ENCODE peak calls at places on chromosomes 7 and 10, in five cellular contexts. C is H9, G is neuronal stem cell, X is mesenchymal stem cell, Z is mesendoderm. I is an unnamed sample.
A peak's percentile ranks its signal among the peaks of the same experiment; 100 is the strongest.

GRCh38 chr7:101379302-101379701 is 16.6 kb downstream of the COL26A1 start:
- DNase-seq in G (no peak), Z (no peak), X (no peak), C (no peak), I (no peak)

GRCh38 chr10:90430186-90430585 is 427.7 kb downstream of the HTR7 start:
- DNase-seq in X (no peak), C (no peak), G (no peak), Z (peak; percentile 21), I (no peak)

GRCh38 chr7:136857573-136857972 is 10.9 kb upstream of the CHRM2 start:
- DNase-seq in G (peak; percentile 59), Z (peak; percentile 42), C (no peak), X (peak; percentile 70), I (peak; percentile 57)

GRCh38 chr7:6376820-6377219 is 70.9 kb downstream of the DAGLB start:
- DNase-seq in X (no peak), Z (no peak), G (no peak), C (no peak), I (no peak)

GRCh38 chr10:94308866-94309265 is 53.9 kb downstream of the NOC3L start:
- DNase-seq in Z (no peak), X (no peak), G (no peak), C (no peak), I (peak; percentile 15)

GRCh38 chr10:102408728-102409603 is 9.6 kb downstream of the PSD start:
- DNase-seq in G (no peak), Z (peak; percentile 25), X (peak; percentile 54), C (no peak), I (peak; percentile 44)

GRCh38 chr7:45078199-45078681 is 10.5 kb downstream of the NACAD start:
- DNase-seq in X (no peak), Z (no peak), G (no peak), C (peak; percentile 29), I (no peak)

GRCh38 chr10:103333934-103334520 is 16.9 kb downstream of the PCGF6 start:
- DNase-seq in C (no peak), X (peak; percentile 28), Z (peak; percentile 6), G (no peak), I (peak; percentile 33)

GRCh38 chr7:17302575-17303142 is 4.2 kb downstream of the AHR start:
- DNase-seq in C (no peak), X (peak; percentile 46), G (no peak), Z (no peak), I (peak; percentile 18)

GRCh38 chr10:114279886-114280644 is 41.0 kb downstream of the VWA2 start:
- DNase-seq in X (no peak), G (no peak), Z (no peak), C (no peak), I (no peak)

GRCh38 chr7:130697791-130698190 is 11.4 kb upstream of the TSGA13 start:
- DNase-seq in Z (no peak), X (no peak), G (no peak), C (no peak), I (no peak)

GRCh38 chr10:28849309-28849708 is 172.0 kb downstream of the BAMBI start:
- DNase-seq in X (no peak), G (no peak), Z (no peak), C (no peak), I (no peak)

GRCh38 chr7:92731327-92732063 is 104.9 kb downstream of the CDK6 start:
- DNase-seq in G (no peak), X (peak; percentile 53), C (no peak), Z (no peak), I (peak; percentile 45)

GRCh38 chr7:102978280-102978679 is 65.5 kb downstream of the LRRC17 start:
- DNase-seq in Z (peak; percentile 62), G (no peak), X (peak; percentile 75), C (no peak), I (peak; percentile 82)

GRCh38 chr7:106736508-106737201 is 75.7 kb upstream of the CCDC71L start:
- DNase-seq in C (peak; percentile 66), Z (peak; percentile 91), X (peak; percentile 84), G (no peak), I (peak; percentile 83)
- H2BK15ac ChIP-seq in C (no peak overlapping the region), Z (no peak overlapping the region), X (peak overlapping the region; percentile 60), G (no peak overlapping the region), I (peak overlapping the region; percentile 82)

GRCh38 chr10:46265981-46266505 is 20.8 kb upstream of the ANTXRL start:
- DNase-seq in G (no peak), Z (no peak), C (peak; percentile 19), X (no peak), I (no peak)

GRCh38 chr10:46267132-46267985 is 19.4 kb upstream of the ANTXRL start:
- DNase-seq in X (no peak), C (no peak), Z (no peak), G (no peak), I (no peak)

GRCh38 chr10:46270086-46270811 is 16.5 kb upstream of the ANTXRL start:
- DNase-seq in C (peak; percentile 20), Z (no peak), X (no peak), G (no peak), I (no peak)

GRCh38 chr10:46266506-46266985 is 20.3 kb upstream of the ANTXRL start:
- DNase-seq in G (no peak), C (peak; percentile 23), Z (no peak), X (no peak), I (no peak)

DNA sequence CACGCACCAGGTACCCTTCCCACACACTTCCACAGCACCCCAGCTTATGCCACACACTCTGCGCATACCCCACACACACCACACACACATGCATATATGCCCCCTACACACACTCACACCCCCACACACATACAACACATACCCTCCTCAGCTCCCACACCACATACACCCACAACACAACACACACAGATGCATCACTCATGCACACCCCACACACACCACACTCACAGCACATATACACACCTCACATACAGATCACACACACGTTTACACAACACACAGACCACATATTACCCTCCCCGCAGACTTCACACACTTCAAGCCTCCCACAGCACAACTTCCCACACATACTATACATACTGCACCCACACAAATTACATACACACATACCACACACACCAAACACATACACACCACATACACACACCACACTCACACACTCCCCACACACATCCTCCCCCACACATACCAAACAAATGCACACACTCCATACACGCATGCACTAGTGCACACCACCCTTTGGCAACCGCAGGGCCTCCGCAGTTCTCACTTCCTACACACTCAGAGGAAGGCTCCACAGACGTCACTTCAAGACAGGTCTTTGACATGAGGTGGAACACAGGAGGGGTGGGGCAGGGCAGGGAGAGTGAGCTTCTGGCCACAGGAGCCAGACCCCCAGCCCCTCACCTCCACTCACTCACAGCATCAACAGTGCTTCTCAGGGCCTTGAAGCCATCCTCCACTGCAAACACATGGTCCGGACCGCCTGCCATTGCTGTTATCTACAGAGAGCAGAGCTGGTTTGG is 18.5 kb upstream of the ANTXRL start:
- DNase-seq in C (no peak), X (no peak), G (no peak), Z (no peak), I (no peak)
- H3K9ac ChIP-seq in C (no peak overlapping the region), X (no peak overlapping the region), G (peak overlapping the region; percentile 5), Z (no peak overlapping the region), I (no peak overlapping the region)

DNA sequence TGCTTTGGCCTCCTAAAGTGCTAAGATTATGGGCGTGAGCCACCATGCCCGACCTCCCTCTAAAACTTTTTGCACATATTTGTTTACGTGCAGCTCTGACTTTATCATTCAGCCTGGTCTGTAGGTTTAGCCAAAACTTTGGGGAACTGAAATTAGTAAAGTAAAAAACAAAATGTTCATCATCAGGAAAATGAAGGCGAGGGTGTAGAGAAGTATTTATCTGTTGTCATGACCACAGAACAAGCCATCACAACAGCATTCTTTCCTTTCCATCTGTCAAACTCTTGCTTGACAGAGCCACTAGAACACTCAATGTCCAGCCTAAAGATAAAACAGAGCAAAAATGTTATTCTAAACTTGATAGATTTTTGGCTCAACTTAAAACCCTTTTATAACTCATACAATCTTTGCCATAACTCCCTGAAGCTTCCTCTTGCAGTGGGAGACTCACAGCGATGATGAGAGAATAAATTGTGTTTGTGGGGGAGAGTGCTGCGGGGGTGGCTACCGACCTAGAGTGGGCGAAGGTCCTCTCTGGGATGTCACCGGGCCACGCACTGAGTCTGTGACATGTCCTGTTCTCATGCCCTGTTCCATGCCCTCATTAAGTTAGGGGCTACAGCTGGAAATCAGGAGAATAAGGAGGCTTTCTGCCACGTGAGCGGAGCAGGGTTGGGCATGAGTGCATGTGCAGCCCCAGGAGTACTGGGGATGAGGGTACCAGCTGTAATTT is 58.6 kb upstream of the MKRN1 start:
- DNase-seq in X (no peak), Z (no peak), C (no peak), G (no peak), I (no peak)
- H2BK15ac ChIP-seq in X (no peak overlapping the region), Z (no peak overlapping the region), C (no peak overlapping the region), G (no peak overlapping the region), I (no peak overlapping the region)

DNA sequence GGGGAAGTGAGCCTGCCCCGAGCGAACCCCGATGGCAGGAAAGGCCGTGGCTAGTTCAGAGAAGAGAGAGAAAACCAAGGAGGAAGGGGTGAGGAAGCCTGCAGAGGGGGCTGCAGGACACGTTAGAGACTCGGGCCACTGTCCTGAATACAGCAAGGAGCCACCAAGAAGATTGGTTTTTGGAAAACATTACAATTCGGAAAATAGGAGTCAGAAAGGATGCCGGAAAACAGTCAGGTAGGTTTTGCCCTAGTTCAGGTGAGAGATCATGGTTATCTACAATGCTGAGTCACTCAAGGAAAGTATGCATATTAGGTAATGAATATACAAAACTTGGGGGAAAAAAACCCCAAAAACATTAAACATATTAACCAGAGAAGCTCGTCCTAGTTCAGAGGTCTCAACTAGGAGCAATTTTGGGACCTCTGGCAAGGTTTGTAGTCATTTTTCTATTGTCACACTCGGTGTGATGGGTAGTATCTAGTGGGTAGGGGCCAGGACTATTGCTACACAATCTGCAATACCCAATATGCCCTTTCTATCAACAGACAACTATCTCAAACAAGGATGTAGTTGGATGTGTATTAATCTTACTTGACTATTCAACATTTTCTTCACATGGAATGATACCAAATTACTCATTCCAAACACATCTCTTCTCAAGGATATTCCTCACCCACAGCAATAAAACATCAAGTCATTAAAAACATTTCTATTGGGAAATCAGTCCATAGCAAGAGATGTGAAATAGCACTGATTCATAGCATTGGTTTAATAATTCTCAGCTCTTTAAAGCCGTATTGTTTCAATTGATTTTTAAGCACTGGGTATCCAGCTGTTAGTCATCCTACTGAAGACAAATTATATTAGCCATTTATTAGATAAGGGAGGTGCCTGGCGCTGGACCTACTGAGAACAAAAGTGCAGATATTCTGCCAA is 74.4 kb upstream of the RSU1 start:
- DNase-seq in G (peak; percentile 53), C (peak; percentile 82), X (peak; percentile 82), Z (peak; percentile 94), I (peak; percentile 82)
- H3K9ac ChIP-seq in G (no peak overlapping the region), C (peak overlapping the region; percentile 64), X (peak overlapping the region; percentile 66), Z (peak overlapping the region; percentile 6), I (no peak overlapping the region)

DNA sequence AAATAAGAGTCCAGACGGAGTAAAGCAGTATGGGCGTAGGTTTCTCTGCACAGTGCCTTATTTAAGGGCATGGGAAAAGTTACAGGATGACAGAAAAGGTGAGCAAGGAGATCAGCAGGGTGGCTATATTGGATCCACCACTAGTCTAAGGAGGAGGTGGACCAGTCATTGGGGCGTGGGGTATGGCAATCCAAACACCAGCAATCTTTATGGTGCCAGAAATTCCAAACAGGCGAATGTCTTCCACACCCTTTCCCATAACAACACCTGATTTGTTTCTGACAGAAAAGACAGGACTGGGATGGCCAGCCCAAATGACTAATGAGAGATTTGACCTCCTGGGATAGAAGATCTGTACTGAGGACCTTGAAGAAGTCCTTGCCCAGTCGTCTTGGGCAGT is 181.8 kb upstream of the MBL2 start:
- DNase-seq in C (no peak), Z (no peak), G (no peak), X (no peak), I (no peak)
- H2BK15ac ChIP-seq in C (no peak overlapping the region), Z (no peak overlapping the region), G (no peak overlapping the region), X (no peak overlapping the region), I (no peak overlapping the region)

DNA sequence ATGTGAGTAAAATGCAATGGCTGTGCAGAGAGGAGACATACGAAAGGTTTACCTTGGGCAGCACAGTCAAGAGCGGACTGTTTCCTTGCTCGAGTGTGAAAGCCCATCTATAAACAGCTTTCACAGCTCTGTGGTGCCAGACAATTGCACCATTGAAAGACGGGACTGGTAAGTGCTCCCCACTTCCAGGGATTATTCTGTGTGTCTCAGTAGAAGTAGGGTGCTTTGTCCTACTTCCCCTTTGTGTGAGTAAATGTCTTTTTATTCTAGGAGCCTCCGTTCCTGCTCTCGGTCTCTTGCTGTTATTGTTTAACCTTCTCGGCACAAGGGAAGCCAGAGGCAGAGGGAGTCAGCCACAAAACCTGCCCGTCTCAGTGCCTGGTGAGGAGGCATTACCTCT is 77.8 kb upstream of the KAT6B start:
- DNase-seq in G (peak; percentile 8), X (no peak), Z (no peak), C (no peak), I (no peak)
- H3K9ac ChIP-seq in G (no peak overlapping the region), X (no peak overlapping the region), Z (no peak overlapping the region), C (no peak overlapping the region), I (no peak overlapping the region)

I was measured in IMR-90.